ENCODE peak calls at places on chromosomes 4 and X, in six cellular contexts. V is DND-41, I is left ventricle myocardium inferior, G is fibroblast of lung, X is brain microvascular endothelial cell, C is breast epithelium. D is an unnamed sample.

GRCh38 chr4:148834804-148835598 is 392.8 kb upstream of the NR3C2 start:
- DNase-seq in C (no peak), V (no peak), G (peak), I (no peak), X (no peak), D (no peak)

GRCh38 chrX:97096385-97096784 is 212.7 kb downstream of the RPA4 start:
- DNase-seq in C (no peak), G (no peak), I (no peak), X (no peak), V (peak), D (no peak)

GRCh38 chrX:24396236-24396929 is 35.9 kb downstream of the SUPT20HL1 start:
- DNase-seq in G (peak), I (no peak), V (no peak), X (peak), C (no peak), D (no peak)

GRCh38 chr4:17272154-17272553 is 239.7 kb downstream of the QDPR start:
- DNase-seq in G (no peak), V (no peak), C (no peak), X (peak), I (no peak), D (no peak)

GRCh38 chrX:23292979-23293651 is 41.5 kb upstream of the PTCHD1 start:
- DNase-seq in V (no peak), I (no peak), C (no peak), X (no peak), G (peak), D (no peak)

GRCh38 chr4:41573458-41574129 is 35.6 kb downstream of the LIMCH1 start:
- DNase-seq in V (no peak), I (no peak), G (peak), X (no peak), C (no peak), D (peak)

GRCh38 chr4:142846729-142847606 is 867 bp upstream of the INPP4B start:
- DNase-seq in X (no peak), I (peak), V (peak), C (peak), G (peak), D (peak)

GRCh38 chrX:29113221-29113620 is 526.0 kb downstream of the IL1RAPL1 start:
- DNase-seq in I (no peak), C (no peak), V (no peak), G (no peak), X (no peak), D (no peak)

GRCh38 chrX:31658360-31658759 is 586.5 kb upstream of the FTHL17 start:
- DNase-seq in X (no peak), I (no peak), V (no peak), C (no peak), G (peak), D (peak)

GRCh38 chrX:48794340-48794920 is 7.4 kb upstream of the HDAC6 start:
- DNase-seq in X (no peak), C (no peak), V (no peak), I (no peak), G (no peak), D (no peak)

GRCh38 chr4:101081166-101081565 is 266.2 kb downstream of the PPP3CA start:
- DNase-seq in G (no peak), I (no peak), V (no peak), C (no peak), X (no peak), D (no peak)

GRCh38 chr4:101089168-101089567 is 258.2 kb downstream of the PPP3CA start:
- DNase-seq in V (no peak), X (no peak), C (no peak), I (no peak), G (no peak), D (no peak)

GRCh38 chr4:101081695-101082369 is 265.5 kb downstream of the PPP3CA start:
- DNase-seq in C (no peak), X (no peak), G (no peak), I (no peak), V (no peak), D (no peak)

DNA sequence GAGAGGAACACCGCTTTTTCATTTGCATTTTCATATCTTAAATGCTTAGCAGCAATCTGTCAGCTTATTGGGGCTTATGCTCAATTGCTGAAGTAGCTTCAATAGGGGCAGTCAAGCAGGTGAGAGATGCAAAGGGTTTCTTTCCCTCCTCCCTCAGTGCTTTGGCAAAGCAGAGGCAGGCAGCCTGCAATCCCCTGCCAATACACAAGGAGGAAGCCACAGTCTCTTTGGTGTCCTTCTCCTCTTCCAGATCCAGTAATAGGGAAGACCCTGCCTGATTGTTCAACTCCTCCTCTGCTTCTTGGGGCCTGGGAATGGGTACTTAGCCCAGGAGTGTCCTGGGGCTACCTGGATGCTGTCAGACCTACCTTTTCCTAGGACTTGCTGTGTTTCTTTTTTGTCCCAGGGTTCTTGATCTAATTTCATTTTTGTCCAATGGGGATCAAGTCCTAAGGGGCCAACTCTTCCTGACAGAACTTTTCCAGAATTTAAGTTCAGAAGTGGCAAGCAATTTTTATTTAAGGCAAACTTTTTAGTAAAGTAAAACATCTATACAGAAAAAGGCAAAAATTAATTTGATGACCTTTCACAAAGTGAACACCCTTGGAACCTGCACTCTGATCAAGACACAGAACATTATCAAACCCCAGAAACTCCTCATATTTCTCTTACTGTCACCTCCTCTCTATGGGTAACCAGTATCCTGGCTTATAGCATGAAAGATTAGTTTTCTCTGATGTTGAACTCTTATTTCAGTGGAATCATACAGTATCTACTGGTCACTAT is 260.3 kb downstream of the PPP3CA start:
- DNase-seq in X (no peak), V (no peak), C (no peak), I (no peak), G (no peak), D (no peak)
- TF ChIP-seq CTCF in X (peak), V (no peak), C (no peak), I (no peak), G (no peak), D (no peak)

GRCh38 chr4:114690571-114690970 is 92.0 kb downstream of the UGT8 start:
- DNase-seq in V (no peak), X (no peak), I (no peak), G (no peak), C (no peak), D (no peak)
- H3K27ac ChIP-seq in V (no peak), X (no peak), I (no peak), G (no peak), C (no peak), D (no peak)

GRCh38 chrX:153725039-153725831 is 579 bp downstream of the ABCD1 start:
- DNase-seq in C (no peak), I (no peak), V (no peak), G (no peak), X (no peak), D (no peak)

GRCh38 chrX:153725832-153726285 is 1.2 kb downstream of the ABCD1 start:
- DNase-seq in X (no peak), V (no peak), I (no peak), G (no peak), C (no peak), D (no peak)

GRCh38 chrX:153724252-153725038 is at the start of the genes ABCD1 and BCAP31:
- DNase-seq in X (peak), V (peak), C (peak), G (peak), I (peak), D (peak)

GRCh38 chrX:153722704-153723350 is 1.4 kb downstream of the BCAP31 start:
- DNase-seq in X (no peak), G (no peak), I (no peak), V (no peak), C (no peak), D (no peak)

DNA sequence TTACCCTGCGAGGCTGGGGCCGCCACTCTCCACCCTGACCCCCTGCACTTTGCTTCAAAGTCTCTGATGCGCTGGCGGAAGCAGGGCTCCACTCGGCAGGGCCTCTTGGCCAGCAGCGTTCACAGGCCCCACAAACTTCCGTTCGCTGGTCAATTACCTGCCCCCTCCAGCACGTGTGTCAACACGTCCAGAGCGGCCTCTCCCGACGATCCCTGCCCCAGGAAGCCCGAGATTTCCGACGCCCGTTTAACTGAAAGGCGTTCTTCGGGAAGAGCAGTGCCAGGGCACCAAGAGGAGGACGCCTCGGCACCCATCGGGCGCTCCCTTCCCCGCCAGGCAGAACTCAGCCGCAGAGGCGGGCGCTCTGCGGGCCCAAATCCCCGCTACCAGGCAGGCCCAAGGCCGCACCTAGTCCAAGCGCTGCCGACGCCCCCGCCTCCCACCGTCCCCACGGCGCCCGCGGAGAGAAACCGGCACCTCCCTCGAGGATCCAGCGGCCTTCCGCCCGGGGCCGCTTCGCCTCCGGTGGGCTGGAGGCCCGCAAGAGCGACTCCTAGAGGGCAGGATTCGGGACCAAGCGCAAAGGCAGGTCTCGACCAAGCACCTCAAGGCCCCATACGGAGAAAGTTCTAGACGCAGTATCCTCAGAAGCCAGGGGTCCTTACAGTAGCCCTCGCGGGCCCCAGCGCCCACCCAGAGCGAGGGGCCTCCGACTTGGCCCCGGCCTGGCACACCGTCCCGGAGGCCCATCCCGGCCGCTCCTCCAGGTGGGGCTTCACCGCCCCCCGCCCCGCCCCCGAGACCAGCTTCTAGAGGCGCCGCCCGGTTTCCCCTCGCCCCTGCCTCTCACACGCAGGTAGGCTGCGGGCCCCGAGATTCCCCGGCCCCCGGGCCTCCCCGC is 586 bp downstream of the BCAP31 start:
- DNase-seq in I (no peak), X (peak), G (peak), C (no peak), V (peak), D (no peak)
- TF ChIP-seq CTCF in I (peak), X (peak), G (peak), C (no peak), V (peak), D (peak)

GRCh38 chrX:22136711-22137110 is 104.6 kb downstream of the PHEX start:
- DNase-seq in C (no peak), V (no peak), X (no peak), G (peak), I (no peak), D (no peak)

GRCh38 chrX:22134681-22135080 is 102.6 kb downstream of the PHEX start:
- DNase-seq in X (peak), I (no peak), G (peak), C (no peak), V (no peak), D (peak)

GRCh38 chrX:22141061-22141460 is 108.9 kb downstream of the PHEX start:
- DNase-seq in I (no peak), V (no peak), G (no peak), C (no peak), X (no peak), D (no peak)

GRCh38 chrX:22135171-22135711 is 103.1 kb downstream of the PHEX start:
- DNase-seq in C (peak), G (peak), X (peak), V (no peak), I (no peak), D (peak)

GRCh38 chrX:22135994-22136684 is 104.0 kb downstream of the PHEX start:
- DNase-seq in G (peak), X (no peak), C (no peak), V (peak), I (no peak), D (peak)
- H3K27ac ChIP-seq in G (peak), X (peak), C (peak), V (no peak), I (peak), D (peak)

GRCh38 chr4:25505637-25505991 is 128.6 kb downstream of the ANAPC4 start:
- DNase-seq in X (no peak), I (no peak), V (no peak), C (no peak), G (no peak), D (no peak)
- TF ChIP-seq CTCF in X (no peak), I (no peak), V (no peak), C (no peak), G (no peak), D (no peak)

GRCh38 chrX:54495814-54496516 is at the start of gene FGD1:
- DNase-seq in I (peak), V (peak), X (peak), G (peak), C (peak), D (peak)

GRCh38 chrX:54494970-54495813 is 842 bp downstream of the FGD1 start:
- DNase-seq in I (no peak), V (no peak), G (peak), C (no peak), X (no peak), D (peak)

GRCh38 chrX:54494166-54494969 is 1.7 kb downstream of the FGD1 start:
- DNase-seq in I (no peak), X (no peak), V (no peak), G (peak), C (no peak), D (no peak)

GRCh38 chrX:54496936-54497335 is 902 bp upstream of the FGD1 start:
- DNase-seq in G (no peak), I (no peak), V (no peak), C (no peak), X (no peak), D (no peak)

GRCh38 chrX:54496517-54496852 is 451 bp upstream of the FGD1 start:
- DNase-seq in V (no peak), X (no peak), G (no peak), C (no peak), I (no peak), D (no peak)
- H3K27ac ChIP-seq in V (no peak), X (no peak), G (no peak), C (peak), I (peak), D (peak)

GRCh38 chrX:45664727-45665290 is 464.1 kb upstream of the DIPK2B start:
- DNase-seq in V (no peak), I (no peak), X (no peak), C (no peak), G (no peak), D (no peak)
- TF ChIP-seq CTCF in V (no peak), I (no peak), X (no peak), C (no peak), G (no peak), D (no peak)

GRCh38 chr4:1854752-1855151 is 1.2 kb downstream of the LETM1 start:
- DNase-seq in I (no peak), X (no peak), G (no peak), V (no peak), C (no peak), D (no peak)
- H3K27ac ChIP-seq in I (peak), X (no peak), G (no peak), V (peak), C (no peak), D (peak)

D was measured in RWPE1.